ENCODE peak calls at places on chromosomes 6 and 20, in five cellular contexts. J is colonic mucosa, A is PC-3, W is right cardiac atrium, Z is ovary. F is an unnamed sample. For H3K9me3 and H3K4me1, the result is how much of the 10 kb centered on the place peaks cover.

GRCh38 chr6:61887425-61887824 is 398.6 kb downstream of the KHDRBS2 start:
- DNase-seq in W (no peak), Z (no peak), J (no peak), A (no peak), F (no peak)

GRCh38 chr6:52577022-52577777 is at the start of gene TRAM2:
- DNase-seq in W (peak), A (peak), Z (peak), J (peak), F (peak)

GRCh38 chr6:106765496-106765895 is 136.1 kb downstream of the QRSL1 start:
- DNase-seq in J (no peak), A (no peak), Z (no peak), W (no peak), F (no peak)

GRCh38 chr20:1524004-1524403 is 32.8 kb upstream of the SIRPB2 start:
- DNase-seq in J (no peak), A (peak), Z (no peak), W (no peak), F (no peak)

GRCh38 chr6:114096553-114097172 is 125.7 kb upstream of the HDAC2 start:
- DNase-seq in Z (no peak), W (no peak), A (peak), J (no peak), F (peak)

GRCh38 chr6:162710438-162710837 is 17.1 kb downstream of the PRKN start:
- DNase-seq in Z (no peak), J (no peak), A (no peak), W (no peak), F (no peak)

GRCh38 chr20:10111144-10111771 is 76.5 kb downstream of the ANKEF1 start:
- DNase-seq in J (peak), W (no peak), Z (no peak), A (peak), F (no peak)

GRCh38 chr6:116217069-116217468 is 36.8 kb downstream of the TSPYL4 start:
- DNase-seq in W (no peak), A (peak), Z (no peak), J (no peak), F (no peak)

GRCh38 chr6:52422156-52422555 is 2.0 kb downstream of the EFHC1 start:
- DNase-seq in Z (no peak), W (no peak), A (no peak), J (no peak), F (no peak)

GRCh38 chr6:97053643-97054411 is 129.3 kb downstream of the KLHL32 start:
- DNase-seq in A (peak), W (no peak), J (no peak), Z (no peak), F (no peak)

GRCh38 chr20:34771680-34772081 is 53.8 kb downstream of the NCOA6 start:
- DNase-seq in J (no peak), Z (no peak), A (no peak), W (no peak), F (no peak)

GRCh38 chr6:137044366-137045220 is at the start of gene IL20RA:
- DNase-seq in W (peak), Z (peak), A (peak), J (no peak), F (no peak)

GRCh38 chr6:42742116-42742894 is 3.6 kb downstream of the TBCC start:
- DNase-seq in J (no peak), Z (no peak), A (peak), W (no peak), F (no peak)

GRCh38 chr6:155274106-155274505 is 10.3 kb downstream of the CLDN20 start:
- DNase-seq in W (no peak), Z (no peak), A (no peak), J (no peak), F (no peak)

GRCh38 chr20:54134445-54135220 is 39.2 kb downstream of the CYP24A1 start:
- DNase-seq in Z (no peak), W (no peak), J (no peak), A (peak), F (no peak)

GRCh38 chr6:147675281-147675680 is 166.8 kb downstream of the SAMD5 start:
- DNase-seq in W (no peak), J (no peak), A (peak), Z (no peak), F (no peak)

GRCh38 chr6:44349904-44350649 is 7.6 kb downstream of the SPATS1 start:
- DNase-seq in W (no peak), Z (no peak), J (no peak), A (no peak), F (no peak)

GRCh38 chr6:7108196-7108963 is 619 bp downstream of the RREB1 start:
- DNase-seq in J (peak), W (peak), A (peak), Z (peak), F (no peak)

GRCh38 chr20:49496526-49497216 is 14.2 kb upstream of the KCNB1 start:
- DNase-seq in J (no peak), Z (no peak), A (no peak), W (no peak), F (no peak)

GRCh38 chr6:3009930-3010329 is 10.2 kb downstream of the NQO2 start:
- DNase-seq in Z (no peak), J (no peak), A (no peak), W (no peak), F (no peak)

GRCh38 chr6:29737707-29738630 is 14.7 kb downstream of the HLA-F start:
- DNase-seq in A (peak), W (peak), J (peak), Z (no peak), F (peak)

GRCh38 chr6:73969982-73970960 is 274.3 kb downstream of the CD109 start:
- DNase-seq in W (no peak), J (no peak), Z (no peak), A (peak), F (no peak)

GRCh38 chr6:53767941-53768340 is 26.9 kb upstream of the LRRC1 start:
- DNase-seq in J (no peak), W (no peak), Z (no peak), A (no peak), F (no peak)

GRCh38 chr6:123830110-123830509 is 26.4 kb downstream of the NKAIN2 start:
- DNase-seq in Z (no peak), W (no peak), A (no peak), J (no peak), F (no peak)

GRCh38 chr6:128204621-128205020 is 303.8 kb upstream of the THEMIS start:
- DNase-seq in W (no peak), J (no peak), A (no peak), Z (no peak), F (no peak)

GRCh38 chr6:147906361-147906760 is 397.9 kb downstream of the SAMD5 start:
- DNase-seq in J (no peak), W (no peak), Z (no peak), A (peak), F (no peak)

GRCh38 chr20:29878777-29879442 is 1378.6 kb upstream of the DEFB115 start:
- DNase-seq in J (no peak), A (no peak), Z (no peak), W (peak), F (no peak)

GRCh38 chr20:48398506-48399449 is 429.0 kb downstream of the PREX1 start:
- DNase-seq in Z (no peak), J (no peak), A (no peak), W (no peak), F (no peak)

GRCh38 chr6:79079425-79080130 is 1.5 kb upstream of the PHIP start:
- DNase-seq in Z (no peak), A (peak), W (no peak), J (no peak), F (no peak)

GRCh38 chr6:98716341-98716740 is 118.0 kb upstream of the POU3F2 start:
- DNase-seq in J (no peak), W (no peak), A (no peak), Z (no peak), F (no peak)

GRCh38 chr20:59802471-59803221 is 130.8 kb downstream of the SYCP2 start:
- DNase-seq in J (peak), Z (no peak), W (no peak), A (no peak), F (peak)
- H3K9me3 ChIP-seq in J (under half), Z (under half), W (under half), A (under half), F (under half)

GRCh38 chr6:101909376-101909775 is 515.9 kb downstream of the GRIK2 start:
- DNase-seq in J (no peak), Z (no peak), W (no peak), A (no peak), F (no peak)
- H3K4me1 ChIP-seq in J (under half), Z (under half), W (under half), A (under half), F (under half)

DNA sequence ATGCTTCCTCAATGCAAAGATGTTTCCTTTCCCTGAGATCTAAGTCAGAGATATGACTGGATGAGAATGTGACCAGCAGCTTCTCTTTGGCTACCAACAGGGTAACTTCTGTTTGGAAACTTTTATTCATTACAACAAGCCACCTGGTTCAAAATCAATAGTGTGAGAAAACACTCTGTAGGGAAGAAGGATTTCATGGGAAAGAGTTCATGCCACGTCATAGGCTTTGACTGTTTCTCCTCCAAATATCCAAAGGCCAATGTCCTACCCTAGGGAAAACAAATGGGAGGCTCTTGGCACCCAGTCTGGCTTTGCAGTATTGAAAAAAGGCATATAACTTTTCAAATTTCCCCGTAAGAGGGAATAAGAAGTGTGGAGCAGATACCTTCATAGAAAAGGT is 245.5 kb downstream of the FNDC1 start:
- DNase-seq in J (no peak), A (no peak), W (no peak), Z (no peak), F (no peak)
- H3K9me3 ChIP-seq in J (under half), A (under half), W (under half), Z (under half), F (under half)

GRCh38 chr6:158810149-158811095 is 8.7 kb downstream of the EZR start:
- DNase-seq in A (no peak), Z (no peak), J (no peak), W (no peak), F (no peak)
- H3K4me1 ChIP-seq in A (under half), Z (under half), J (under half), W (under half), F (under half)

DNA sequence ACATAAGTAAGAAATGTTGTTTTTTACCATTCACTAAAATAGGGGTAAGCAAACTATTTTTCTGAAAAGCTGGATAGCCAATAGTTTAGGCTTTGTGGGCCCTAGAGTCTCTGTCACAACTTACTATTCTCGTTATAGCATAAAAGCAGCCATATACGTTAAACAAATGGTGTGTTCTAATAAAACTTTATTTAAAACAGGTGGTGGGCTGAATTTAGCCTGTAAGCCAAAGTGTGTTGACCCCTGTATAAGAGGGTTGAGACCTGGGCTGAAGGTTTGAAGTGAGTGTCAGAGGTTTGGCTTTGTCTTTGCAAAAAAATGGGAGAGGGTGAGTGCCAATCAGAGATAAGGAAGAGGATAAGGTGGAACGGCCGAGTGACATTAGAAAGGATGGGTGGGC is 197.2 kb downstream of the RNF144B start:
- DNase-seq in W (no peak), J (no peak), A (no peak), Z (no peak), F (no peak)
- H3K9me3 ChIP-seq in W (under half), J (under half), A (under half), Z (under half), F (under half)

DNA sequence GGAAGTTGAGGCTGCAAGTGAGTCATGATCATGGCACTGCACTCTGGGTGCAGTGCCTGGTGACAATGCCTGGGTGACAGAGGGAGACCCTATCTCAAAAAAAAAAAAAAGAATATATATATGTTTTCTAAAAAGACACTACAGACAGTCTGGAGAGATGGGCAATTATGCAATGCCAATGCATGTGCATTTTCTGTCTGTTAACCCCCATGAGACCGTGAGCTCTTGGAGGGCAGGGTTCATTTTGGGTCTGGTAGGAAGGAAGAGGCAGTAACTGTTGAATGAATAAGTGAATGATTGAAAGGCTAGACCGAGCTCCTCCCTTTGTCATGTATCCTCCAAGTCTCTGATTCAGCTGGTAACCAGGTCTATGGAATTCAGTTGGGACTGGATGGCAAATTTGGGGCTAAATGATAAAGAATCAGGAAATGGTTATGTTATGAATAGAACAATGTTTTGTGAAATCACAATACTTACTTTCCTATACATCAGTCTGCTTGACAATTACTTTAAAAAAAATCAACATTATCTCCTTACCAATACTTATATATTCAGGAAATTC is 5.6 kb upstream of the BLCAP start:
- DNase-seq in Z (no peak), A (no peak), J (no peak), W (no peak), F (no peak)
- H3K4me1 ChIP-seq in Z (under half), A (under half), J (under half), W (under half), F (under half)

DNA sequence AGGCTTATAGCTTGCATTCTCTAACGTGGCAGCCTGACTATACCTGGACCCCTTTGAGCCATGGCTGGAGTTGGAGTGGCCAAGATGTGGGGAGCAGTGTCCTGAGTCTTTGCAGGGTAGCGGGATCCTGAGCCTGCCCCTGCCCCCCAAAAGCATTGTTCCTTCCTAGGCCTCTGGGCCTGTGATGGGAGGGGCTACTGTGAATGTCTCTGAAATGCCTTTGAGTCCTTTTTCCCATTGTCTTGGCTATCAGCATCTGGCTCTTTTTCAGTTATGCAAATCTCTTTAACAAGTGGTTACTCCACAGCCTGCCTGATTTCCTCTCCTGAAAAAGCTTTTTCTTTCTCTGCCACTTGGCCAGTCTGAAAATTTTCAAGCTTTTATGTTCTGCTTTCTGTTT is 17.0 kb upstream of the PRL start:
- DNase-seq in Z (no peak), J (no peak), W (no peak), A (no peak), F (no peak)
- H3K9me3 ChIP-seq in Z (under half), J (under half), W (under half), A (under half), F (under half)